ENCODE peak calls at places on chromosome 15, in ten cellular contexts. H is anterior cingulate cortex; E is CD14-positive monocyte; Q is activated naive CD8-positive, alpha-beta T cell treated with anti-CD3 and anti-CD28 coated beads, Interleukin-2, amount 50 U/mL, for 24 hours; X is activated T-helper 1 cell treated with anti-CD3 and anti-CD28 coated beads, Interleukin-12 subunit alpha, Interleukin-12 subunit beta, Interleukin-2, Interleukin-4 antibody, amounts not matched to agents 30 ng/mL and 10 ng/mL and 1 ng/mL, durations not matched to agents 14 hours and 24 hours and 36 hours; N is A673; W is KBM-7; L is activated CD4-positive, alpha-beta T cell treated with anti-CD3 and anti-CD28 coated beads for 24 hours; J is AG08396; G is progenitor cell of endocrine pancreas. T is an unnamed sample.

GRCh38 chr15:74396445-74397238 is 29.2 kb upstream of the CYP11A1 start:
- DNase-seq in H (no peak), E (no peak), Q (peak; percentile 73), X (no peak), N (no peak), W (peak; percentile 80), L (no peak), J (peak; percentile 47), G (no peak), T (peak; percentile 45)

GRCh38 chr15:35665855-35666536 is 120.0 kb upstream of the DPH6 start:
- DNase-seq in H (no peak), E (no peak), Q (no peak), X (no peak), N (no peak), W (no peak), L (no peak), J (no peak), G (no peak), T (no peak)

GRCh38 chr15:74795961-74796625 is 14.2 kb downstream of the CSK start:
- DNase-seq in H (no peak), E (no peak), Q (peak; percentile 59), X (no peak), N (no peak), W (no peak), L (no peak), J (no peak), G (no peak), T (no peak)

GRCh38 chr15:97984157-97984556 is 23.7 kb downstream of the ARRDC4 start:
- DNase-seq in H (no peak), E (no peak), Q (no peak), X (no peak), N (no peak), W (no peak), L (no peak), J (no peak), G (no peak), T (no peak)

GRCh38 chr15:94451461-94451860 is 220.1 kb downstream of the MCTP2 start:
- DNase-seq in H (no peak), E (no peak), Q (no peak), X (no peak), N (no peak), W (no peak), L (no peak), J (no peak), G (no peak), T (no peak)

GRCh38 chr15:101170568-101171350 is 81.1 kb downstream of the CHSY1 start:
- DNase-seq in H (no peak), E (no peak), Q (no peak), X (no peak), N (no peak), W (no peak), L (no peak), J (peak; percentile 61), G (no peak), T (no peak)

GRCh38 chr15:58346361-58346760 is 85.4 kb upstream of the LIPC start:
- DNase-seq in H (no peak), E (no peak), Q (no peak), X (no peak), N (peak; percentile 37), W (no peak), L (no peak), J (peak; percentile 23), G (no peak), T (no peak)

GRCh38 chr15:40345867-40346578 is 4.8 kb upstream of the PHGR1 start:
- DNase-seq in H (no peak), E (no peak), Q (no peak), X (no peak), N (no peak), W (no peak), L (no peak), J (no peak), G (no peak), T (no peak)

GRCh38 chr15:49906976-49907375 is 212.1 kb downstream of the ATP8B4 start:
- DNase-seq in H (no peak), E (no peak), Q (no peak), X (no peak), N (no peak), W (no peak), L (no peak), J (no peak), G (no peak), T (no peak)

GRCh38 chr15:36748743-36749142 is 169.3 kb downstream of the CDIN1 start:
- DNase-seq in H (no peak), E (no peak), Q (no peak), X (no peak), N (no peak), W (no peak), L (no peak), J (no peak), G (no peak), T (no peak)

GRCh38 chr15:35427496-35427895 is 118.5 kb downstream of the DPH6 start:
- DNase-seq in H (no peak), E (no peak), Q (no peak), X (no peak), N (no peak), W (no peak), L (no peak), J (no peak), G (no peak), T (no peak)

GRCh38 chr15:90086868-90087268 is 15.4 kb downstream of the IDH2 start:
- DNase-seq in H (peak; percentile 5), E (peak; percentile 31), Q (peak; percentile 59), X (no peak), N (peak; percentile 75), W (peak; percentile 69), L (peak; percentile 38), J (peak; percentile 66), G (no peak), T (peak; percentile 67)

GRCh38 chr15:26224266-26224665 is 361.1 kb upstream of the ATP10A start:
- DNase-seq in H (no peak), E (no peak), Q (no peak), X (no peak), N (no peak), W (no peak), L (no peak), J (no peak), G (no peak), T (no peak)

GRCh38 chr15:91263632-91264477 is 163.8 kb downstream of the SV2B start:
- DNase-seq in H (no peak), E (no peak), Q (no peak), X (no peak), N (no peak), W (peak; percentile 64), L (no peak), J (no peak), G (no peak), T (peak; percentile 68)

GRCh38 chr15:48355377-48355776 is 24.1 kb downstream of the DUT start:
- DNase-seq in H (no peak), E (no peak), Q (no peak), X (no peak), N (no peak), W (no peak), L (no peak), J (peak; percentile 26), G (no peak), T (no peak)

GRCh38 chr15:93515256-93516044 is 426.4 kb upstream of the RGMA start:
- DNase-seq in H (no peak), E (no peak), Q (no peak), X (no peak), N (no peak), W (no peak), L (no peak), J (no peak), G (no peak), T (no peak)

GRCh38 chr15:57138260-57138895 is 219.9 kb downstream of the TCF12 start:
- DNase-seq in H (peak; percentile 4), E (no peak), Q (no peak), X (no peak), N (peak; percentile 86), W (peak; percentile 55), L (no peak), J (peak; percentile 32), G (peak; percentile 19), T (peak; percentile 54)

GRCh38 chr15:94934440-94934839 is 703.1 kb downstream of the MCTP2 start:
- DNase-seq in H (no peak), E (no peak), Q (no peak), X (no peak), N (no peak), W (no peak), L (no peak), J (no peak), G (no peak), T (no peak)

GRCh38 chr15:35477853-35478252 is 68.1 kb downstream of the DPH6 start:
- DNase-seq in H (no peak), E (no peak), Q (no peak), X (no peak), N (peak; percentile 38), W (no peak), L (no peak), J (no peak), G (no peak), T (no peak)

GRCh38 chr15:65940618-65940909 is 71.3 kb downstream of the RAB11A start:
- DNase-seq in H (no peak), E (no peak), Q (no peak), X (no peak), N (no peak), W (no peak), L (no peak), J (no peak), G (no peak), T (no peak)

GRCh38 chr15:100008258-100008657 is 275.0 kb upstream of the LYSMD4 start:
- DNase-seq in H (no peak), E (no peak), Q (no peak), X (no peak), N (no peak), W (no peak), L (no peak), J (no peak), G (no peak), T (no peak)

GRCh38 chr15:50166216-50166615 is 15.8 kb upstream of the SLC27A2 start:
- DNase-seq in H (no peak), E (no peak), Q (no peak), X (no peak), N (peak; percentile 68), W (no peak), L (no peak), J (peak; percentile 76), G (no peak), T (no peak)

GRCh38 chr15:57036352-57036751 is 117.9 kb downstream of the TCF12 start:
- DNase-seq in H (no peak), E (no peak), Q (no peak), X (no peak), N (peak; percentile 37), W (no peak), L (no peak), J (no peak), G (no peak), T (no peak)

GRCh38 chr15:63909819-63910437 is 76.2 kb upstream of the HERC1 start:
- DNase-seq in H (no peak), E (no peak), Q (no peak), X (no peak), N (peak; percentile 35), W (no peak), L (no peak), J (peak; percentile 42), G (no peak), T (no peak)

GRCh38 chr15:63856711-63857458 is 23.1 kb upstream of the HERC1 start:
- DNase-seq in H (no peak), E (no peak), Q (no peak), X (no peak), N (no peak), W (no peak), L (no peak), J (no peak), G (no peak), T (no peak)

GRCh38 chr15:78035319-78035718 is 42.2 kb downstream of the TBC1D2B start:
- DNase-seq in H (no peak), E (peak; percentile 59), Q (peak; percentile 47), X (no peak), N (no peak), W (peak; percentile 89), L (no peak), J (no peak), G (no peak), T (peak; percentile 85)

GRCh38 chr15:49383266-49383665 is 39.8 kb upstream of the FGF7 start:
- DNase-seq in H (no peak), E (no peak), Q (no peak), X (no peak), N (no peak), W (no peak), L (no peak), J (no peak), G (no peak), T (no peak)

GRCh38 chr15:69140306-69140705 is 20.1 kb upstream of the GLCE start:
- DNase-seq in H (no peak), E (no peak), Q (no peak), X (no peak), N (no peak), W (no peak), L (no peak), J (no peak), G (no peak), T (no peak)

T was measured in Kasumi-1.